ENCODE peak calls at places on chromosomes 1 and 21, in seven cellular contexts. N is aorta, U is PC-3, Z is tibial artery, H is PC-9, P is neural progenitor cell, D is endothelial cell of umbilical vein. A is an unnamed sample. For H3K36me3, the result is how much of the 10 kb centered on the place peaks cover.

GRCh38 chr1:229230893-229231753 is 39.8 kb upstream of the RAB4A start:
- DNase-seq in Z (no peak), H (peak), D (no peak), U (peak), N (no peak), P (peak), A (peak)

GRCh38 chr1:91645031-91645430 is 144.4 kb downstream of the CDC7 start:
- DNase-seq in H (no peak), U (no peak), N (no peak), P (peak), Z (no peak), D (no peak), A (no peak)

GRCh38 chr1:116508090-116508983 is 62.5 kb downstream of the CD58 start:
- DNase-seq in N (no peak), P (no peak), U (peak), D (no peak), Z (no peak), H (peak), A (no peak)

GRCh38 chr1:3578433-3578805 is 32.9 kb downstream of the MEGF6 start:
- DNase-seq in U (no peak), P (no peak), N (no peak), D (no peak), H (no peak), Z (no peak), A (no peak)

GRCh38 chr21:17512245-17513213 is at the start of gene CXADR:
- DNase-seq in H (peak), U (peak), P (peak), D (peak), N (no peak), Z (no peak), A (no peak)

GRCh38 chr1:234722904-234723588 is 113.1 kb upstream of the IRF2BP2 start:
- DNase-seq in N (peak), D (peak), Z (peak), P (no peak), H (peak), U (peak), A (peak)

GRCh38 chr21:42636535-42636914 is 16.9 kb upstream of the PDE9A start:
- DNase-seq in Z (no peak), D (no peak), P (no peak), N (no peak), H (peak), U (peak), A (peak)

GRCh38 chr1:38784452-38785284 is 74.9 kb downstream of the RRAGC start:
- DNase-seq in H (no peak), U (no peak), N (no peak), P (no peak), D (no peak), Z (no peak), A (no peak)

GRCh38 chr1:59360170-59360569 is 63.3 kb downstream of the FGGY start:
- DNase-seq in H (peak), Z (no peak), P (no peak), D (no peak), N (peak), U (peak), A (peak)

GRCh38 chr1:89724369-89725015 is 91.6 kb downstream of the LRRC8C start:
- DNase-seq in D (peak), N (peak), H (no peak), U (peak), Z (no peak), P (no peak), A (no peak)

GRCh38 chr1:20216574-20216973 is 30.3 kb upstream of the PLA2G2C start:
- DNase-seq in H (no peak), D (peak), Z (no peak), P (no peak), N (no peak), U (peak), A (peak)

GRCh38 chr1:56331207-56331891 is 248.0 kb downstream of the PLPP3 start:
- DNase-seq in U (no peak), D (no peak), H (peak), N (no peak), P (no peak), Z (no peak), A (no peak)

GRCh38 chr1:91283421-91283726 is 121.3 kb downstream of the HFM1 start:
- DNase-seq in H (no peak), U (no peak), N (no peak), P (no peak), D (no peak), Z (no peak), A (no peak)

GRCh38 chr1:206471415-206471801 is 1.1 kb downstream of the IKBKE start:
- DNase-seq in Z (no peak), H (peak), D (no peak), N (no peak), P (no peak), U (no peak), A (no peak)

GRCh38 chr1:97137862-97138514 is 416.4 kb downstream of the PTBP2 start:
- DNase-seq in Z (no peak), H (no peak), P (peak), U (peak), D (peak), N (no peak), A (peak)

GRCh38 chr1:12518956-12519707 is 98.9 kb downstream of the DHRS3 start:
- DNase-seq in H (no peak), P (peak), U (peak), N (peak), D (peak), Z (peak), A (peak)

GRCh38 chr1:56180806-56181205 is 398.6 kb downstream of the PLPP3 start:
- DNase-seq in U (no peak), H (no peak), Z (no peak), D (peak), N (no peak), P (no peak), A (no peak)

GRCh38 chr1:227559499-227559898 is 3.9 kb upstream of the ZNF678 start:
- DNase-seq in U (no peak), P (no peak), H (no peak), D (no peak), Z (no peak), N (peak), A (no peak)

GRCh38 chr1:156882543-156882942 is 11.0 kb upstream of the PEAR1 start:
- DNase-seq in N (no peak), U (no peak), D (no peak), H (no peak), Z (no peak), P (no peak), A (no peak)

GRCh38 chr1:47594627-47595026 is 156.8 kb downstream of the FOXD2 start:
- DNase-seq in N (no peak), H (no peak), U (no peak), Z (no peak), D (no peak), P (no peak), A (no peak)

GRCh38 chr21:31173881-31174555 is 135.7 kb upstream of the KRTAP19-8 start:
- DNase-seq in U (no peak), D (peak), P (peak), Z (peak), H (no peak), N (peak), A (no peak)

GRCh38 chr1:15106608-15107007 is 46.9 kb upstream of the TMEM51 start:
- DNase-seq in D (no peak), Z (no peak), P (no peak), N (no peak), U (peak), H (no peak), A (peak)

GRCh38 chr1:28259935-28260802 is 851 bp downstream of the SESN2 start:
- DNase-seq in H (peak), D (peak), U (peak), P (peak), N (peak), Z (peak), A (peak)

GRCh38 chr21:32572574-32573420 is 12.5 kb downstream of the TCP10L start:
- DNase-seq in N (no peak), Z (no peak), D (no peak), P (no peak), U (peak), H (peak), A (no peak)

GRCh38 chr1:222861057-222861456 is 46.2 kb downstream of the DISP1 start:
- DNase-seq in Z (no peak), P (no peak), D (no peak), N (no peak), U (no peak), H (no peak), A (no peak)

GRCh38 chr1:103171041-103171590 is 62.8 kb upstream of the COL11A1 start:
- DNase-seq in U (no peak), P (no peak), N (no peak), H (no peak), Z (no peak), D (no peak), A (no peak)
- H3K27ac ChIP-seq in U (no peak), P (no peak), N (no peak), H (no peak), Z (no peak), D (no peak), A (no peak)

GRCh38 chr21:46248827-46249226 is 20.3 kb upstream of the LSS start:
- DNase-seq in N (no peak), Z (no peak), P (no peak), H (no peak), U (no peak), D (no peak), A (no peak)
- H3K36me3 ChIP-seq in N (under half), Z (half or more), P (under half), H (under half), U (half or more), D (under half), A (half or more)

GRCh38 chr1:199084293-199084692 is 445.5 kb downstream of the PTPRC start:
- DNase-seq in P (no peak), U (no peak), Z (no peak), N (no peak), D (no peak), H (no peak), A (peak)

GRCh38 chr1:199087081-199087614 is 448.3 kb downstream of the PTPRC start:
- DNase-seq in Z (no peak), N (no peak), D (no peak), H (no peak), U (no peak), P (no peak), A (no peak)

GRCh38 chr1:199083680-199084079 is 444.8 kb downstream of the PTPRC start:
- DNase-seq in H (no peak), U (no peak), Z (no peak), N (no peak), P (no peak), D (no peak), A (peak)

GRCh38 chr1:199085903-199086302 is 447.1 kb downstream of the PTPRC start:
- DNase-seq in D (no peak), U (no peak), Z (no peak), H (no peak), N (no peak), P (no peak), A (no peak)

GRCh38 chr1:199089393-199090122 is 450.7 kb downstream of the PTPRC start:
- DNase-seq in P (no peak), N (no peak), U (no peak), H (no peak), Z (no peak), D (no peak), A (no peak)
- H3K27ac ChIP-seq in P (no peak), N (no peak), U (no peak), H (no peak), Z (no peak), D (no peak), A (no peak)

DNA sequence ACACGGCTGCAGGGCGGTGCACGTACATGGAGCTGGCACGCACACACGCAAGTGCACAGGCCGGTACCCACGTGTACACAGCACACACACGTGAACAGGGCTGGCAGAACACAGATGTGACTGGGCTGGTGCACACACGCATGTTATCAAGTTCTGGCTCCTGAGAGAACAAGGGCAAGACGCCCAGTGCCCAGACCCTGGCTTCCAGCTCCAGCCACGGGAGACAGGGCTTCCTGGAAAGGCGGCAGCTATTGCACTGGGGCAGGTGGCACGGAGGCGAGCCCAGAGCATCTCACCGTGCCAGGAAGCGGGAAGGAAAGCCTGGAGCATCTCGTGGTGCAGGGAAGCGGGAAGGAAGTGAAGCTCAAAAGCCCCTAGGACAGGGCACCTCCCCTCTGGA is 5.9 kb downstream of the SDF4 start:
- DNase-seq in N (no peak), Z (no peak), D (no peak), P (no peak), H (no peak), U (no peak), A (no peak)
- H3K36me3 ChIP-seq in N (under half), Z (under half), D (under half), P (under half), H (under half), U (half or more), A (half or more)

GRCh38 chr1:208115924-208116614 is 128.1 kb downstream of the PLXNA2 start:
- DNase-seq in H (no peak), N (no peak), U (no peak), P (no peak), Z (no peak), D (no peak), A (no peak)
- H3K27ac ChIP-seq in H (no peak), N (no peak), U (no peak), P (no peak), Z (no peak), D (no peak), A (no peak)

DNA sequence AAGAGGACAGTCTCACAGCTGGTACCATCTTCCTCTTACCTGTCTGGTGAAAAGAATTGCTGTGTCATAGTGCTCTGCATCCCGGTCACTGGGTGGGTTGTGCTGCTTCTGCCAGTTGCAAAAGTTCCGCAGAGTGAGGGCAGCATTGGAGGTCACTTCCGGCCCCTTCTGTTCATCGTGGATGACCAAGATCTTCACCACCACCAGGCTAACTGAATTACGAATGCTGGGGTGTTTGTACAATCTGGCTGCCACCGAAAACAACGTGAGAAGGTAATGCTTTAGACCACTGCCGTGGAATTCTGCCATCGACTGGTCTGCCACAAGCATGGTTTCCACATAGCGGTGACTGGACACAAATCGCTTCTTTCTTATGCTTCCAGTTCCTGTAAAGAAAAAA is 2.9 kb downstream of the ADAMTS1 start:
- DNase-seq in D (no peak), U (peak), H (no peak), N (no peak), P (no peak), Z (no peak), A (peak)
- H3K36me3 ChIP-seq in D (under half), U (under half), H (under half), N (under half), P (under half), Z (half or more), A (under half)

DNA sequence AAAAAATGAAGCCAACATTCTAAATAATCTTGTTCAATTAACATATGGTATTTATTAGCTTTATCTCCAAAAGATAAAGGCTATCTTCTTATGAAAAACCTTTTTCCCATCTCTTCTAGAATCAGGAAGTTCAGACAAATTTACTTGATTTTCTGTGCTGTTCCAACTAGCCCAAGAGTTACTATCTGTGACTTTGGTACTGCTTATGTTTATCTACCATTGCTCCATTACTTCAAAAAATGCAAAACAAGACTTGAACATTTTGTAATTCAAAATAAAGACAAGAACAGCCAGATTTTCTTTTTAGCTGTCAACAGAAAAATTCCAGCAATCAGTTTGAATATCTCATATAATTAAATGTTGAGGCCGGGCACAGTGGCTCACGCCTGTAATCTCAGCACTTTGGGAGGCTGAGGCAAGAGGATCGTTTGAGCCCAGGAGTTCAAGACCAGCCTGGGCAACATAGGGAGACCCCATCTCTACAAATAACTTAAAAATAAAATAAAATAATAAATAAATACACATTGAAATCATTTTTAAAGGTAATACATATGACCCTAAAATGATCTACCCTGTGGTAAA is 188.5 kb downstream of the LTN1 start:
- DNase-seq in N (no peak), H (no peak), D (no peak), Z (no peak), P (no peak), U (no peak), A (no peak)
- H3K27ac ChIP-seq in N (peak), H (no peak), D (no peak), Z (peak), P (no peak), U (no peak), A (no peak)

A was measured in brain microvascular endothelial cell.